ENCODE peak calls at places on chromosomes 6 and 20, in ten cellular contexts. V, C, Y, A, H, G, E, B, X and S are unnamed samples.

GRCh38 chr20:29741594-29741893 is 1515.9 kb upstream of the DEFB115 start:
- DNase-seq in V (no peak), C (no peak), Y (no peak), A (no peak), H (no peak), G (no peak), E (no peak), B (no peak), X (no peak), S (peak; percentile 34)

GRCh38 chr6:149363154-149363553 is 36.9 kb upstream of the SUMO4 start:
- DNase-seq in V (no peak), C (no peak), Y (no peak), A (no peak), H (no peak), G (no peak), E (no peak), B (no peak), X (no peak), S (no peak)

GRCh38 chr20:49285233-49285668 is 7.4 kb upstream of the ZNFX1 start:
- DNase-seq in V (no peak), C (no peak), Y (no peak), A (no peak), H (no peak), G (no peak), E (no peak), B (no peak), X (no peak), S (no peak)

GRCh38 chr20:878511-879307 is 37.4 kb downstream of the ANGPT4 start:
- DNase-seq in V (no peak), C (peak; percentile 46), Y (no peak), A (peak; percentile 11), H (no peak), G (peak; percentile 15), E (no peak), B (no peak), X (no peak), S (peak; percentile 46)

GRCh38 chr20:8756410-8756809 is 312.5 kb upstream of the PLCB4 start:
- DNase-seq in V (no peak), C (no peak), Y (peak; percentile 78), A (peak; percentile 91), H (no peak), G (no peak), E (no peak), B (peak; percentile 80), X (no peak), S (no peak)

GRCh38 chr6:40444811-40445210 is 142.4 kb downstream of the LRFN2 start:
- DNase-seq in V (no peak), C (no peak), Y (no peak), A (no peak), H (no peak), G (no peak), E (no peak), B (peak; percentile 28), X (no peak), S (no peak)

GRCh38 chr6:88380618-88381288 is 214.6 kb upstream of the CNR1 start:
- DNase-seq in V (no peak), C (no peak), Y (no peak), A (no peak), H (no peak), G (no peak), E (no peak), B (no peak), X (no peak), S (no peak)

GRCh38 chr20:59955131-59955796 is 3.0 kb upstream of the CDH26 start:
- DNase-seq in V (no peak), C (no peak), Y (no peak), A (no peak), H (no peak), G (no peak), E (no peak), B (no peak), X (no peak), S (no peak)

GRCh38 chr6:2116496-2116895 is 128.9 kb downstream of the GMDS start:
- DNase-seq in V (no peak), C (no peak), Y (no peak), A (no peak), H (no peak), G (no peak), E (no peak), B (no peak), X (no peak), S (no peak)

GRCh38 chr6:33746036-33746600 is 587 bp downstream of the IP6K3 start:
- DNase-seq in V (peak; percentile 81), C (no peak), Y (no peak), A (peak; percentile 45), H (no peak), G (no peak), E (no peak), B (no peak), X (no peak), S (no peak)

GRCh38 chr20:9294081-9294480 is 220.3 kb upstream of the LAMP5 start:
- DNase-seq in V (no peak), C (no peak), Y (no peak), A (peak; percentile 70), H (no peak), G (no peak), E (no peak), B (peak; percentile 18), X (no peak), S (no peak)

GRCh38 chr6:24929255-24929654 is 6.5 kb downstream of the RIPOR2 start:
- DNase-seq in V (no peak), C (no peak), Y (no peak), A (no peak), H (no peak), G (no peak), E (no peak), B (no peak), X (no peak), S (no peak)

GRCh38 chr6:145036236-145036635 is 699.1 kb downstream of the EPM2A start:
- DNase-seq in V (no peak), C (no peak), Y (no peak), A (no peak), H (no peak), G (no peak), E (no peak), B (no peak), X (no peak), S (no peak)

GRCh38 chr20:56217820-56218219 is 30.7 kb upstream of the MC3R start:
- DNase-seq in V (no peak), C (no peak), Y (no peak), A (no peak), H (no peak), G (no peak), E (no peak), B (no peak), X (no peak), S (no peak)

GRCh38 chr6:18121580-18122127 is 823 bp downstream of the NHLRC1 start:
- DNase-seq in V (no peak), C (no peak), Y (no peak), A (no peak), H (no peak), G (no peak), E (no peak), B (no peak), X (no peak), S (no peak)

GRCh38 chr20:63626424-63627128 is at the start of gene GMEB2:
- DNase-seq in V (peak; percentile 72), C (peak; percentile 94), Y (peak; percentile 34), A (no peak), H (peak; percentile 75), G (peak; percentile 64), E (no peak), B (no peak), X (no peak), S (peak; percentile 93)

GRCh38 chr6:14921170-14921569 is 324.7 kb upstream of the JARID2 start:
- DNase-seq in V (peak; percentile 21), C (no peak), Y (no peak), A (no peak), H (no peak), G (no peak), E (no peak), B (no peak), X (no peak), S (no peak)

GRCh38 chr6:99789767-99790166 is 183.1 kb downstream of the PRDM13 start:
- DNase-seq in V (no peak), C (no peak), Y (no peak), A (no peak), H (no peak), G (no peak), E (no peak), B (no peak), X (no peak), S (no peak)

GRCh38 chr6:131379951-131380350 is 193.1 kb upstream of the ARG1 start:
- DNase-seq in V (no peak), C (no peak), Y (peak; percentile 63), A (peak; percentile 87), H (no peak), G (no peak), E (no peak), B (peak; percentile 86), X (no peak), S (no peak)

GRCh38 chr20:14959506-14960493 is 622.4 kb upstream of the FLRT3 start:
- DNase-seq in V (no peak), C (no peak), Y (no peak), A (no peak), H (no peak), G (no peak), E (no peak), B (no peak), X (no peak), S (no peak)

GRCh38 chr20:23939063-23939462 is 49.5 kb downstream of the GGTLC1 start:
- DNase-seq in V (no peak), C (no peak), Y (no peak), A (no peak), H (no peak), G (no peak), E (no peak), B (no peak), X (no peak), S (no peak)

GRCh38 chr20:61733891-61734732 is 331.6 kb downstream of the TAF4 start:
- DNase-seq in V (no peak), C (no peak), Y (no peak), A (no peak), H (no peak), G (no peak), E (no peak), B (no peak), X (no peak), S (no peak)

GRCh38 chr6:42038811-42039408 is 11.4 kb upstream of the TAF8 start:
- DNase-seq in V (no peak), C (no peak), Y (no peak), A (peak; percentile 87), H (no peak), G (no peak), E (no peak), B (no peak), X (no peak), S (peak; percentile 4)

GRCh38 chr20:4898282-4898681 is 103.0 kb downstream of the SLC23A2 start:
- DNase-seq in V (no peak), C (no peak), Y (peak; percentile 6), A (peak; percentile 66), H (no peak), G (no peak), E (no peak), B (peak; percentile 69), X (no peak), S (no peak)

GRCh38 chr6:1931817-1932216 is 313.6 kb downstream of the GMDS start:
- DNase-seq in V (no peak), C (no peak), Y (no peak), A (no peak), H (no peak), G (no peak), E (no peak), B (no peak), X (no peak), S (no peak)

GRCh38 chr20:53547664-53548239 is 45.9 kb downstream of the ZNF217 start:
- DNase-seq in V (peak; percentile 33), C (peak; percentile 24), Y (peak; percentile 36), A (peak; percentile 69), H (no peak), G (peak; percentile 23), E (no peak), B (peak; percentile 58), X (no peak), S (peak; percentile 73)

GRCh38 chr20:58372836-58373235 is 16.2 kb upstream of the VAPB start:
- DNase-seq in V (no peak), C (no peak), Y (no peak), A (no peak), H (no peak), G (no peak), E (no peak), B (no peak), X (no peak), S (no peak)

GRCh38 chr20:21808863-21809664 is 103.6 kb downstream of the PAX1 start:
- DNase-seq in V (no peak), C (peak; percentile 40), Y (no peak), A (no peak), H (no peak), G (peak; percentile 7), E (no peak), B (no peak), X (no peak), S (peak; percentile 63)